ENCODE peak calls at places on chromosomes 5 and 9, in eight cellular contexts. K is adrenal gland; X is fibroblast of lung; U is heart right ventricle; J is CD8-positive, alpha-beta memory T cell; Q is uterus; M is neuronal stem cell; N is GM23248. D is an unnamed sample.

GRCh38 chr5:82150562-82150961 is 127.6 kb downstream of the RPS23 start:
- DNase-seq in K (no peak), X (no peak), U (no peak), J (no peak), Q (no peak), M (no peak), N (peak), D (no peak)

GRCh38 chr5:66757219-66757833 is 161.1 kb downstream of the MAST4 start:
- DNase-seq in K (peak), X (peak), U (peak), J (no peak), Q (no peak), M (peak), N (peak), D (no peak)

GRCh38 chr5:114018178-114018577 is 343.7 kb upstream of the KCNN2 start:
- DNase-seq in K (no peak), X (no peak), U (no peak), J (no peak), Q (no peak), M (peak), N (no peak), D (no peak)

GRCh38 chr9:104740596-104740995 is 6.9 kb upstream of the NIPSNAP3A start:
- DNase-seq in K (no peak), X (no peak), U (no peak), J (no peak), Q (no peak), M (no peak), N (peak), D (no peak)

GRCh38 chr5:29296548-29296947 is 1896.9 kb upstream of the CDH6 start:
- DNase-seq in K (no peak), X (no peak), U (no peak), J (no peak), Q (no peak), M (no peak), N (no peak), D (no peak)

GRCh38 chr5:166382031-166382430 is 1909.4 kb upstream of the WWC1 start:
- DNase-seq in K (no peak), X (no peak), U (no peak), J (no peak), Q (no peak), M (no peak), N (no peak), D (no peak)

GRCh38 chr5:127958421-127959011 is 125.0 kb upstream of the SLC12A2 start:
- DNase-seq in K (no peak), X (no peak), U (no peak), J (no peak), Q (no peak), M (no peak), N (no peak), D (no peak)

GRCh38 chr9:108041551-108041950 is 552.0 kb upstream of the KLF4 start:
- DNase-seq in K (no peak), X (peak), U (no peak), J (no peak), Q (no peak), M (no peak), N (peak), D (no peak)

GRCh38 chr9:27340876-27341540 is 44.1 kb upstream of the EQTN start:
- DNase-seq in K (no peak), X (no peak), U (no peak), J (no peak), Q (no peak), M (peak), N (no peak), D (no peak)

GRCh38 chr9:121652838-121653231 is 1.4 kb downstream of the DAB2IP start:
- DNase-seq in K (no peak), X (no peak), U (no peak), J (no peak), Q (no peak), M (no peak), N (no peak), D (no peak)

GRCh38 chr9:121651295-121652036 is at the start of gene DAB2IP:
- DNase-seq in K (peak), X (peak), U (peak), J (no peak), Q (peak), M (peak), N (peak), D (peak)

GRCh38 chr9:121651014-121651294 is 480 bp upstream of the DAB2IP start:
- DNase-seq in K (no peak), X (no peak), U (no peak), J (no peak), Q (no peak), M (no peak), N (no peak), D (no peak)

GRCh38 chr9:121650220-121651013 is 1.0 kb upstream of the DAB2IP start:
- DNase-seq in K (no peak), X (peak), U (peak), J (no peak), Q (peak), M (peak), N (peak), D (peak)

GRCh38 chr9:121652037-121652837 is 803 bp downstream of the DAB2IP start:
- DNase-seq in K (no peak), X (no peak), U (peak), J (no peak), Q (peak), M (no peak), N (peak), D (no peak)
- H3K4me3 ChIP-seq in K (no peak), X (peak), U (peak), J (no peak), Q (peak), M (peak), N (peak), D (peak)

GRCh38 chr5:1523793-1524480 is at the start of gene LPCAT1:
- DNase-seq in K (peak), X (peak), U (peak), J (peak), Q (peak), M (peak), N (peak), D (peak)

GRCh38 chr5:1524481-1524798 is 680 bp upstream of the LPCAT1 start:
- DNase-seq in K (no peak), X (no peak), U (no peak), J (no peak), Q (no peak), M (no peak), N (peak), D (no peak)

GRCh38 chr5:1523480-1523792 is 324 bp downstream of the LPCAT1 start:
- DNase-seq in K (peak), X (no peak), U (no peak), J (no peak), Q (no peak), M (no peak), N (peak), D (peak)

GRCh38 chr5:1521671-1522600 is 1.8 kb downstream of the LPCAT1 start:
- DNase-seq in K (peak), X (peak), U (peak), J (no peak), Q (peak), M (no peak), N (peak), D (peak)

GRCh38 chr5:1522601-1523479 is 920 bp downstream of the LPCAT1 start:
- DNase-seq in K (peak), X (no peak), U (peak), J (no peak), Q (peak), M (no peak), N (peak), D (peak)
- H3K27ac ChIP-seq in K (no peak), X (peak), U (peak), J (peak), Q (peak), M (no peak), N (peak), D (peak)

GRCh38 chr9:35285731-35286130 is 123.9 kb downstream of the UNC13B start:
- DNase-seq in K (no peak), X (no peak), U (no peak), J (no peak), Q (no peak), M (no peak), N (no peak), D (no peak)

GRCh38 chr9:35293381-35293780 is 131.6 kb downstream of the UNC13B start:
- DNase-seq in K (no peak), X (no peak), U (no peak), J (no peak), Q (no peak), M (peak), N (no peak), D (no peak)

GRCh38 chr9:35286381-35286780 is 124.6 kb downstream of the UNC13B start:
- DNase-seq in K (no peak), X (no peak), U (no peak), J (no peak), Q (no peak), M (no peak), N (no peak), D (no peak)

DNA sequence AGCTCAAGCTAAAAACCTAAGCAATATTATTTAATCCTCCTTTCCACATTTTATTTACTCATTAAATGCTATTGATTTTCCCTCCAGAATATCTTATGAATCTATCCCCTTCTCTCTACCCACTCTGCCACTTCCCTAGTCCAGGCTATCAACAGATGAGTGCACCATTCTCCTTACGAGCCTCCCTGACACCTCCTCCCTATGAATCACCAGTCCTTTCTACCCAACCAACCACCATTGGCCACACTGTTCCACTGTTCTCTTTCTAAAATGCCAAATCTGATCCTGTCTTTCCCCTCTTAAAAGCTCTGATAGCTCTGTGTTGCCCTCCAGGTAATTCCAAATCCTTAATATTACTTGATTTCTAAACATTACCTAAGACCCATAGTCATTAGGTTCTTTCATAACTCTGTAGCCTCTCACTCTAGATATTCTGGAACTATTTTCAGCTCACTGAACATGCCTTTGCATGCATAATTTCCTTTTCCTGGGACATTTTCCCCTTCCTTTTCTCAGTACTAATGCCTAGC is 126.2 kb downstream of the UNC13B start:
- DNase-seq in K (no peak), X (peak), U (no peak), J (no peak), Q (no peak), M (no peak), N (peak), D (no peak)
- H3K4me3 ChIP-seq in K (no peak), X (no peak), U (no peak), J (no peak), Q (no peak), M (no peak), N (no peak), D (no peak)

DNA sequence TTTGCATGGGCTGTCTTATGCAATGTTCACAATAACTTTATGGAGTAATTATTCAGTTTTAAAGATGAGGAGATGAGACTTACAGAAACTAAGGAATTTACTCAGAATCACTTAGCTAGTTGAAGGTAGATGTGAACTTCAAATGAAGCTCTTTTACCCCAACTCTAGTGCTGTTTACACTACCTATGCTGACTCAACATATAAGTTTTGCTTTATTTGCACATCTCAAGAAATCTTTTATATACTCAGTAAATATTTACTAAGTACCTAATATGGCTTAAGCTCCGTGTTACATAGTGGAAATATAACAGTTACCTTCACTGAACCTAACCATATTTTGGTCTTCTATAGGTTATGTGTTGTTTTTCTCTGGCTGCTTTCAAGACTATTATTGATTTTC is 293.2 kb downstream of the ANXA1 start:
- DNase-seq in K (no peak), X (no peak), U (no peak), J (no peak), Q (no peak), M (no peak), N (no peak), D (no peak)
- H3K27ac ChIP-seq in K (no peak), X (no peak), U (no peak), J (no peak), Q (no peak), M (no peak), N (no peak), D (no peak)

GRCh38 chr5:112417931-112418358 is 1.1 kb downstream of the EPB41L4A start:
- DNase-seq in K (peak), X (no peak), U (peak), J (no peak), Q (peak), M (peak), N (peak), D (peak)
- H3K4me3 ChIP-seq in K (peak), X (peak), U (peak), J (peak), Q (peak), M (no peak), N (peak), D (peak)

GRCh38 chr5:170861855-170862766 is at the start of gene RANBP17:
- DNase-seq in K (peak), X (peak), U (peak), J (no peak), Q (peak), M (peak), N (peak), D (peak)
- H3K27ac ChIP-seq in K (peak), X (peak), U (peak), J (no peak), Q (no peak), M (peak), N (peak), D (peak)

GRCh38 chr9:14346301-14346721 is 32.4 kb upstream of the NFIB start:
- DNase-seq in K (no peak), X (no peak), U (peak), J (no peak), Q (no peak), M (no peak), N (no peak), D (no peak)

GRCh38 chr9:14348241-14349140 is 34.5 kb upstream of the NFIB start:
- DNase-seq in K (no peak), X (peak), U (peak), J (no peak), Q (no peak), M (peak), N (peak), D (peak)

GRCh38 chr9:14346826-14347407 is 33.0 kb upstream of the NFIB start:
- DNase-seq in K (no peak), X (no peak), U (peak), J (no peak), Q (no peak), M (no peak), N (no peak), D (peak)

GRCh38 chr9:14349141-14349817 is 35.3 kb upstream of the NFIB start:
- DNase-seq in K (no peak), X (peak), U (peak), J (no peak), Q (no peak), M (peak), N (no peak), D (no peak)

GRCh38 chr9:14347408-14348224 is 33.7 kb upstream of the NFIB start:
- DNase-seq in K (no peak), X (peak), U (peak), J (no peak), Q (peak), M (no peak), N (peak), D (peak)
- H3K4me3 ChIP-seq in K (no peak), X (peak), U (peak), J (no peak), Q (peak), M (peak), N (peak), D (peak)

GRCh38 chr5:119361723-119362122 is 5.9 kb downstream of the TNFAIP8 start:
- DNase-seq in K (no peak), X (no peak), U (no peak), J (no peak), Q (no peak), M (no peak), N (no peak), D (no peak)
- H3K27ac ChIP-seq in K (no peak), X (no peak), U (no peak), J (no peak), Q (no peak), M (no peak), N (peak), D (no peak)

DNA sequence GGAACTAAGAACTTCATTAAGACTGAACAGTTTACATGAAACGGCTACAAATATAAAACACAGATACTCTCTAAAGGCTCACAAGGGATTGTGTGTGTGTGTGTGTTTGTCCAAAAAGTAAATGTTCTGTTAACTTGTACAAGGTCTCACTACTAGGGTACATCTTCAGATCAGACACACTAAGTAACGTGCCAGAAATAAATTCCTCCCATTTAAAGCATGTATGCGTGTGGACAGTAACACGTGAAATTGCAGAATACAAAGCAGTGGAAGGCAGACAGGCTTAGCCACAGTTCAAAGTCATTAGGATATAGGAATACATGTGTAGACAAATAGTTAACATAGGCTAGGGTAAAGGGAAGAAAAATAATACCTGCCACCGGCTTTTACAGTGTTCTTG is 1.8 kb downstream of the BNC2 start:
- DNase-seq in K (no peak), X (peak), U (no peak), J (no peak), Q (no peak), M (no peak), N (peak), D (no peak)
- H3K4me3 ChIP-seq in K (no peak), X (peak), U (no peak), J (no peak), Q (peak), M (no peak), N (peak), D (peak)

D was measured in left lung.